ENCODE peak calls at places on chromosomes 16 and 17, in four cellular contexts. H is Peyer's patch, F is fibroblast of lung, X is thoracic aorta. Y is an unnamed sample.

GRCh38 chr16:86747761-86748160 is 169.4 kb downstream of the FOXL1 start:
- DNase-seq in H (no peak), F (no peak), X (no peak), Y (no peak)

GRCh38 chr16:31112711-31113419 is 4.6 kb upstream of the KAT8 start:
- DNase-seq in H (no peak), F (no peak), X (no peak), Y (no peak)

GRCh38 chr16:2749936-2750335 is 2.5 kb upstream of the SRRM2 start:
- DNase-seq in H (no peak), F (no peak), X (no peak), Y (no peak)

GRCh38 chr17:10125761-10126553 is 72.4 kb downstream of the GAS7 start:
- DNase-seq in H (no peak), F (peak), X (no peak), Y (peak)

GRCh38 chr17:63366238-63366561 is 79.9 kb downstream of the CYB561 start:
- DNase-seq in H (no peak), F (no peak), X (no peak), Y (no peak)

GRCh38 chr17:74119960-74120359 is 83.5 kb upstream of the RPL38 start:
- DNase-seq in H (no peak), F (no peak), X (no peak), Y (no peak)

GRCh38 chr16:52812945-52813556 is 239.6 kb downstream of the CHD9NB start:
- DNase-seq in H (no peak), F (peak), X (no peak), Y (peak)

GRCh38 chr16:11675561-11676511 is 7.6 kb downstream of the SNN start:
- DNase-seq in H (no peak), F (no peak), X (no peak), Y (peak)

GRCh38 chr17:59370580-59371299 is 39.3 kb downstream of the YPEL2 start:
- DNase-seq in H (peak), F (no peak), X (no peak), Y (no peak)

GRCh38 chr17:1455291-1455747 is 713 bp downstream of the CRK start:
- DNase-seq in H (peak), F (peak), X (peak), Y (peak)

GRCh38 chr17:58536541-58536940 is 22.1 kb upstream of the MTMR4 start:
- DNase-seq in H (no peak), F (no peak), X (no peak), Y (no peak)

GRCh38 chr16:7976125-7976524 is 614.2 kb downstream of the TMEM114 start:
- DNase-seq in H (no peak), F (no peak), X (no peak), Y (no peak)

GRCh38 chr17:47323382-47324223 is at the start of gene EFCAB13:
- DNase-seq in H (peak), F (peak), X (peak), Y (peak)

GRCh38 chr16:11613381-11614303 is 26.9 kb upstream of the LITAF start:
- DNase-seq in H (peak), F (peak), X (no peak), Y (no peak)

GRCh38 chr16:1610841-1611653 is 825 bp downstream of the IFT140 start:
- DNase-seq in H (no peak), F (no peak), X (no peak), Y (peak)

GRCh38 chr17:47776330-47777197 is 43.5 kb downstream of the TBX21 start:
- DNase-seq in H (no peak), F (peak), X (no peak), Y (peak)

GRCh38 chr17:60522889-60523626 is 3.0 kb downstream of the APPBP2 start:
- DNase-seq in H (no peak), F (no peak), X (no peak), Y (no peak)
- H3K4me3 ChIP-seq in H (no peak), F (no peak), X (peak), Y (no peak)

DNA sequence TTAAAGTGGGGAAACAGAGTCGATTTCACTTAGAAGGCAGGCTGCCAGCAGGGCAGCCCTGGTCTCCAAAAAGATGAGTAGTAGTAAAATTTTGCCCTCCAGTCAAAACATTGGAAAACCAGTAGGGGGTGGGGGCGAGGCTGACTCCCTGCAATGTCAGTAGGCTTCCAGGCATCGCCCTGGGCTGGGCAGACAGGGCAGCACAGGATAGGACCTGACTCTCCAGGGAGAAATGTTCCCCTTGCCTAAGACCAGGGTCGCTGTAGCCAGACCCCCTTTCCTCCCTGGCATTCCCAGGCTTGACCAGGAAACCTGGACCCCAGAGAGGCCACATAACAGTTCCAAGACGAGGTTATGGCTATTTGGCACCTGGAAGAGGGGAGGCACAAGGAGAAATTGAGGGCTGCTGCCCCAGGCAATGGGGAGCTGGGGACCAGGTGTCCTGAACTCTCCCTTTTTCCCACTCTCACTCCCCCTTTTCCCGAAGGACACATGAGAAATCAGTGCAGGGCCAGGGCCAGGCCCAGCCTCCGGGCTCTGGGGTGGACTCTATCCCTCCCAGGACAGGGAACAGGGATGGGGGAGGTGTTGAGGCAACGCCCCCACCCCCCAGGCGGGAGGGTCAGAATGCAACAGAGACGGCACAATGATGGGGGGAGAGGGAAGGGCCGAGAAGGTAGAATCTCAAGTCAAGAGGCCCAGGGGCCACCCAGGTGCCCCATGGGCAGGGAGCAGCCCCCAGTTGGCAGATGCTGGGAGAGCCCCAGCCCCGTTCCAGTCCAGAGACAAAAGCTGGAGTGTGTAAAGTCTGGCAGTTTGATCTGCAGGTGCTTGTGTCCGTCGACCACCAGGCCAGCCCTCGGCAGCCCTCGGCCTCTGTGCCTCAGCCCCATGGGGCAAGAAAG is 4.5 kb upstream of the SAMD14 start:
- DNase-seq in H (no peak), F (no peak), X (no peak), Y (no peak)
- TF ChIP-seq CTCF in H (no peak), F (peak), X (no peak), Y (no peak)

GRCh38 chr17:72945468-72945867 is 147.0 kb downstream of the SLC39A11 start:
- DNase-seq in H (no peak), F (no peak), X (no peak), Y (no peak)

GRCh38 chr17:72947475-72947874 is 145.0 kb downstream of the SLC39A11 start:
- DNase-seq in H (no peak), F (no peak), X (no peak), Y (no peak)

GRCh38 chr17:72948115-72948514 is 144.4 kb downstream of the SLC39A11 start:
- DNase-seq in H (no peak), F (no peak), X (no peak), Y (no peak)

GRCh38 chr17:72946696-72947095 is 145.8 kb downstream of the SLC39A11 start:
- DNase-seq in H (no peak), F (no peak), X (no peak), Y (no peak)

DNA sequence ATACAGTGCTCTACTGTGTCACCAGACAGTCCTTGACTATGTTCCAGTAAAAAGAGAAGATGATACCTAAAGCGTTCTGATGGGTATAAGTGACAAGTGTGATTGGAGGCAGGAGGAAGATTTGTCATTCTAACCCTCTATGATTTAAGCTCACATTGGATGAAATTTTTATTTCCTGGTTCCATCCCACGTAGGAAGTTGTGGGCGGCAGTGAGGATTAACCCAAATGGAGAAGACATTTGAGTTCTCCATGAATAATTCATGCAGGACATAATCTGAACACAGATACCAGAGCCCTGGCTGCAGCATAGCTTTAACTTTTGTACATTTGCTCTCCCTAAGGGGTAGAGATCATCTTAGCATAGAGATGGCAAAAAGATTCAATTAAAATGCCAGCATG is 146.4 kb downstream of the SLC39A11 start:
- DNase-seq in H (no peak), F (no peak), X (no peak), Y (no peak)
- H3K4me3 ChIP-seq in H (no peak), F (no peak), X (no peak), Y (no peak)

GRCh38 chr17:42612013-42612412 is 2.5 kb downstream of the TUBG1 start:
- DNase-seq in H (no peak), F (no peak), X (no peak), Y (no peak)

GRCh38 chr17:42608692-42609181 is 437 bp downstream of the RETREG3 start:
- DNase-seq in H (peak), F (no peak), X (no peak), Y (peak)

GRCh38 chr17:42603318-42603717 is 5.9 kb downstream of the RETREG3 start:
- DNase-seq in H (no peak), F (no peak), X (no peak), Y (no peak)

GRCh38 chr17:42613699-42614295 is 4.3 kb downstream of the TUBG1 start:
- DNase-seq in H (no peak), F (no peak), X (no peak), Y (no peak)

GRCh38 chr17:42609182-42609813 is at the start of the genes RETREG3 and TUBG1:
- DNase-seq in H (peak), F (peak), X (peak), Y (peak)
- TF ChIP-seq CTCF in H (peak), F (peak), X (peak), Y (peak)